ENCODE peak calls at places on chromosomes 4 and X, in six cellular contexts. One of them, this sample, is unnamed.

GRCh38 chrX:87475793-87476192 is 41.8 kb upstream of the KLHL4 start:
- DNase-seq in CD4-positive, alpha-beta T cell: no peak
- DNase-seq in HCT116: no peak
- DNase-seq in colonic mucosa: no peak
- DNase-seq in left lung: no peak
- DNase-seq in K562: no peak
- DNase-seq in this sample: no peak

GRCh38 chrX:136619889-136620505 is 28.0 kb upstream of the CD40LG start:
- DNase-seq in CD4-positive, alpha-beta T cell: no peak
- DNase-seq in HCT116: no peak
- DNase-seq in colonic mucosa: no peak
- DNase-seq in left lung: no peak
- DNase-seq in K562: no peak
- DNase-seq in this sample: no peak

GRCh38 chr4:169915545-169915944 is 110.7 kb downstream of the MFAP3L start:
- DNase-seq in CD4-positive, alpha-beta T cell: no peak
- DNase-seq in HCT116: no peak
- DNase-seq in colonic mucosa: no peak
- DNase-seq in left lung: no peak
- DNase-seq in K562: no peak
- DNase-seq in this sample: no peak

GRCh38 chr4:153409412-153409811 is 56.7 kb upstream of the TMEM131L start:
- DNase-seq in CD4-positive, alpha-beta T cell: no peak
- DNase-seq in HCT116: no peak
- DNase-seq in colonic mucosa: no peak
- DNase-seq in left lung: no peak
- DNase-seq in K562: peak
- DNase-seq in this sample: no peak

GRCh38 chr4:6106156-6106555 is 87.9 kb upstream of the C4orf50 start:
- DNase-seq in CD4-positive, alpha-beta T cell: no peak
- DNase-seq in HCT116: no peak
- DNase-seq in colonic mucosa: no peak
- DNase-seq in left lung: no peak
- DNase-seq in K562: no peak
- DNase-seq in this sample: no peak

GRCh38 chr4:15848191-15848842 is 70.2 kb downstream of the CD38 start:
- DNase-seq in CD4-positive, alpha-beta T cell: no peak
- DNase-seq in HCT116: peak
- DNase-seq in colonic mucosa: no peak
- DNase-seq in left lung: no peak
- DNase-seq in K562: peak
- DNase-seq in this sample: no peak

GRCh38 chrX:24241822-24242648 is 71.8 kb downstream of the SUPT20HL2 start:
- DNase-seq in CD4-positive, alpha-beta T cell: no peak
- DNase-seq in HCT116: no peak
- DNase-seq in colonic mucosa: no peak
- DNase-seq in left lung: no peak
- DNase-seq in K562: peak
- DNase-seq in this sample: no peak

GRCh38 chr4:130814896-130815295 is 1718.9 kb downstream of the C4orf33 start:
- DNase-seq in CD4-positive, alpha-beta T cell: no peak
- DNase-seq in HCT116: no peak
- DNase-seq in colonic mucosa: no peak
- DNase-seq in left lung: no peak
- DNase-seq in K562: no peak
- DNase-seq in this sample: no peak

GRCh38 chr4:103996637-103997036 is 276.9 kb upstream of the TACR3 start:
- DNase-seq in CD4-positive, alpha-beta T cell: no peak
- DNase-seq in HCT116: peak
- DNase-seq in colonic mucosa: no peak
- DNase-seq in left lung: peak
- DNase-seq in K562: no peak
- DNase-seq in this sample: peak

GRCh38 chrX:123962006-123962485 is 540 bp downstream of the STAG2 start:
- DNase-seq in CD4-positive, alpha-beta T cell: peak
- DNase-seq in HCT116: peak
- DNase-seq in colonic mucosa: no peak
- DNase-seq in left lung: no peak
- DNase-seq in K562: peak
- DNase-seq in this sample: no peak

GRCh38 chrX:17535229-17535628 is 160.2 kb downstream of the NHS start:
- DNase-seq in CD4-positive, alpha-beta T cell: no peak
- DNase-seq in HCT116: peak
- DNase-seq in colonic mucosa: peak
- DNase-seq in left lung: no peak
- DNase-seq in K562: peak
- DNase-seq in this sample: no peak

GRCh38 chr4:88276952-88277710 is 7.2 kb downstream of the PPM1K start:
- DNase-seq in CD4-positive, alpha-beta T cell: no peak
- DNase-seq in HCT116: no peak
- DNase-seq in colonic mucosa: no peak
- DNase-seq in left lung: no peak
- DNase-seq in K562: no peak
- DNase-seq in this sample: no peak
- H3K27ac ChIP-seq in CD4-positive, alpha-beta T cell: no peak
- H3K27ac ChIP-seq in HCT116: no peak
- H3K27ac ChIP-seq in colonic mucosa: no peak
- H3K27ac ChIP-seq in left lung: no peak
- H3K27ac ChIP-seq in K562: no peak
- H3K27ac ChIP-seq in this sample: no peak

GRCh38 chr4:8472166-8472688 is 31.6 kb downstream of the TRMT44 start:
- DNase-seq in CD4-positive, alpha-beta T cell: no peak
- DNase-seq in HCT116: no peak
- DNase-seq in colonic mucosa: no peak
- DNase-seq in left lung: no peak
- DNase-seq in K562: no peak
- DNase-seq in this sample: no peak
- H3K27ac ChIP-seq in CD4-positive, alpha-beta T cell: no peak
- H3K27ac ChIP-seq in HCT116: no peak
- H3K27ac ChIP-seq in colonic mucosa: peak
- H3K27ac ChIP-seq in left lung: peak
- H3K27ac ChIP-seq in K562: no peak
- H3K27ac ChIP-seq in this sample: no peak

DNA sequence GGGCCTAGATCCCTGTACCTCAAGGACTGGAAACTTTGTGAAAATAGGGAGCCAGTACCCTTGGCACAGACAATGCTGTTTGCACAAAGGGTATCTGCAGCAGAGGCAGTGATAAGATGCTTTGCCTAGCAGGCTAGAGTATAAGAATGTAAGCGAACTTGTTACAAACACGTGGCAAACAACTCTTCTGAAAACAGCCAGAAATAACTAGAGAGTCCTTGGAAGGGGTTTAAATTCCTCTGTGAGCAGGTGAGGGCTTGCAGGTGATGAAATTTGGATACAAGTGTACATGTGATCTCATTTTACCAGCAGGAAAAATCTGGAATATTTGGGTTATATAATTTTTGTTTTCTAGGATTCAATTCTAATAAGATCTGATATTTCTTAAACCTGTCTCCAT is 18.6 kb upstream of the ACSL4 start:
- DNase-seq in CD4-positive, alpha-beta T cell: no peak
- DNase-seq in HCT116: no peak
- DNase-seq in colonic mucosa: no peak
- DNase-seq in left lung: no peak
- DNase-seq in K562: no peak
- DNase-seq in this sample: no peak
- H3K27ac ChIP-seq in CD4-positive, alpha-beta T cell: no peak
- H3K27ac ChIP-seq in HCT116: no peak
- H3K27ac ChIP-seq in colonic mucosa: no peak
- H3K27ac ChIP-seq in left lung: peak
- H3K27ac ChIP-seq in K562: no peak
- H3K27ac ChIP-seq in this sample: no peak

DNA sequence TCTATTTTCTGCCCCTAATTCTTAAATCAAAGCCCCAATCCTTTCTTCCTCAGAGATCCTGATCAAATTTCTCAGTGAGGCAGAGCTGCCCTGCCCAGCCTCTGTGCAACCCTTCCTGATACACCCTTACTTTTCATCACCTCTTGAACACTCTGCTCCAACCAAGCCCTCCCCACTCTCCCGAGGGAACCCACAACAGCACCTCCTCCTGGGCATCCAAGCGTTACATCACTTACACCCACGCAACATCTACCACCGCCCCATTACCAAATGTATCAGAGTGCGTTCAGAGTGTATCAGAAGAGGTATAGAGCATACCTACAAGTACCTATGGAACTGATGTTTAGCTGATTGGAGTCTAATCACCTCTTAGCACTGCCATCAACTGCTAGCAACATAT is 186.5 kb downstream of the RAP1GDS1 start:
- DNase-seq in CD4-positive, alpha-beta T cell: no peak
- DNase-seq in HCT116: no peak
- DNase-seq in colonic mucosa: no peak
- DNase-seq in left lung: no peak
- DNase-seq in K562: no peak
- DNase-seq in this sample: no peak
- H3K27ac ChIP-seq in CD4-positive, alpha-beta T cell: no peak
- H3K27ac ChIP-seq in HCT116: no peak
- H3K27ac ChIP-seq in colonic mucosa: no peak
- H3K27ac ChIP-seq in left lung: no peak
- H3K27ac ChIP-seq in K562: no peak
- H3K27ac ChIP-seq in this sample: peak

GRCh38 chrX:13518126-13518525 is 51.3 kb upstream of the EGFL6 start:
- DNase-seq in CD4-positive, alpha-beta T cell: no peak
- DNase-seq in HCT116: no peak
- DNase-seq in colonic mucosa: no peak
- DNase-seq in left lung: no peak
- DNase-seq in K562: no peak
- DNase-seq in this sample: no peak
- H3K27ac ChIP-seq in CD4-positive, alpha-beta T cell: no peak
- H3K27ac ChIP-seq in HCT116: no peak
- H3K27ac ChIP-seq in colonic mucosa: no peak
- H3K27ac ChIP-seq in left lung: no peak
- H3K27ac ChIP-seq in K562: no peak
- H3K27ac ChIP-seq in this sample: no peak

GRCh38 chr4:112927544-112927943 is 121.9 kb upstream of the ANK2 start:
- DNase-seq in CD4-positive, alpha-beta T cell: no peak
- DNase-seq in HCT116: no peak
- DNase-seq in colonic mucosa: no peak
- DNase-seq in left lung: no peak
- DNase-seq in K562: no peak
- DNase-seq in this sample: no peak

GRCh38 chr4:112926826-112927225 is 122.6 kb upstream of the ANK2 start:
- DNase-seq in CD4-positive, alpha-beta T cell: no peak
- DNase-seq in HCT116: no peak
- DNase-seq in colonic mucosa: no peak
- DNase-seq in left lung: no peak
- DNase-seq in K562: no peak
- DNase-seq in this sample: no peak

DNA sequence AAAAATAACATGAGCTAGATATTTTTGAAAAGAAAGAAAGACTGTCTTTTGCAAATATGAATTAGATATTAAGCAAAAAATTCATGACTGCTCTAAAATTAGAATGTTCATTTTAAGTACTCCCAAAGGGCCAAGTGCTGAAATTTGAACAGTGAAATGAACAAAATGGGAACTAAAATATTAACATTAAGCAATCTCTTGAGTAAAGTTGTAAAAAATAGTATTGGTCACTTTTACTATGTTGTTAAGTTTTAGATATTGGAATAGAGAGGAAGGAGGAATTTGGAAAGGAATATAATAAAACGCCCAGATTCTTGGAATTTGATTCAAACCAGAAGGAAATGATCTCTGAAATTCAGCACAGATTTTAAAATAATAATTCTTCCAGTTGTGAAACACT is 125.9 kb upstream of the ANK2 start:
- DNase-seq in CD4-positive, alpha-beta T cell: no peak
- DNase-seq in HCT116: no peak
- DNase-seq in colonic mucosa: no peak
- DNase-seq in left lung: no peak
- DNase-seq in K562: no peak
- DNase-seq in this sample: no peak
- H3K27ac ChIP-seq in CD4-positive, alpha-beta T cell: no peak
- H3K27ac ChIP-seq in HCT116: no peak
- H3K27ac ChIP-seq in colonic mucosa: no peak
- H3K27ac ChIP-seq in left lung: no peak
- H3K27ac ChIP-seq in K562: no peak
- H3K27ac ChIP-seq in this sample: no peak

This sample was measured in epithelial cell of prostate.